ENCODE peak calls at places on chromosomes 13 and 19, in four cellular contexts. T, Y, G and J are unnamed samples.

GRCh38 chr13:49985129-49985528 is 11.7 kb upstream of the TRIM13 start:
- DNase-seq in G (no peak), Y (no peak), T (no peak), J (no peak)

GRCh38 chr13:75135325-75135825 is 346.6 kb downstream of the TBC1D4 start:
- DNase-seq in Y (no peak), T (no peak), G (no peak), J (no peak)

GRCh38 chr19:33375156-33375744 is 1.7 kb downstream of the CEBPG start:
- DNase-seq in Y (no peak), G (no peak), T (no peak), J (no peak)

GRCh38 chr13:33697936-33698335 is 120.0 kb upstream of the RFC3 start:
- DNase-seq in G (no peak), Y (no peak), T (no peak), J (no peak)

GRCh38 chr19:32631381-32631780 is 43.6 kb downstream of the ANKRD27 start:
- DNase-seq in T (no peak), G (no peak), Y (no peak), J (no peak)

GRCh38 chr19:40776966-40777794 is 867 bp upstream of the RAB4B start:
- DNase-seq in T (peak), G (peak), Y (peak), J (peak)

GRCh38 chr19:3653865-3654513 is 27.4 kb upstream of the CACTIN start:
- DNase-seq in Y (no peak), G (no peak), T (peak), J (no peak)

GRCh38 chr13:66530158-66530557 is 700.0 kb downstream of the PCDH9 start:
- DNase-seq in T (no peak), Y (no peak), G (no peak), J (no peak)

GRCh38 chr13:107585466-107585865 is 629.9 kb downstream of the LIG4 start:
- DNase-seq in T (no peak), Y (no peak), G (no peak), J (no peak)

GRCh38 chr13:99658266-99658991 is 157.2 kb downstream of the TM9SF2 start:
- DNase-seq in T (peak), Y (peak), G (no peak), J (peak)

GRCh38 chr19:16337809-16338469 is 13.3 kb downstream of the KLF2 start:
- DNase-seq in G (no peak), T (no peak), Y (no peak), J (no peak)

GRCh38 chr13:50030315-50030714 is 15.1 kb downstream of the KCNRG start:
- DNase-seq in G (no peak), Y (no peak), T (no peak), J (no peak)

GRCh38 chr19:48244289-48244688 is 11.4 kb downstream of the CARD8 start:
- DNase-seq in T (no peak), Y (no peak), G (no peak), J (no peak)

GRCh38 chr13:26019881-26020535 is 31.8 kb downstream of the SHISA2 start:
- DNase-seq in Y (no peak), G (no peak), T (peak), J (no peak)

GRCh38 chr13:19150712-19151228 is 30.9 kb downstream of the TUBA3C start:
- DNase-seq in T (no peak), G (no peak), Y (no peak), J (no peak)

GRCh38 chr13:72125561-72125960 is 258.6 kb upstream of the DACH1 start:
- DNase-seq in T (no peak), Y (no peak), G (no peak), J (no peak)

GRCh38 chr13:24505756-24506155 is 6.8 kb downstream of the PARP4 start:
- DNase-seq in Y (no peak), T (no peak), G (no peak), J (no peak)

GRCh38 chr13:68927387-68928026 is 1180.1 kb upstream of the ATXN8OS start:
- DNase-seq in G (no peak), T (no peak), Y (peak), J (no peak)

GRCh38 chr19:8536282-8536681 is 22.3 kb upstream of the ZNF414 start:
- DNase-seq in T (no peak), G (no peak), Y (no peak), J (no peak)

GRCh38 chr19:3119782-3120380 is 16.0 kb upstream of the GNA15 start:
- DNase-seq in Y (no peak), T (no peak), G (no peak), J (no peak)

GRCh38 chr13:25095862-25096453 is at the start of gene PABPC3:
- DNase-seq in G (no peak), T (no peak), Y (no peak), J (no peak)

GRCh38 chr19:39596911-39597310 is 5.4 kb upstream of the LGALS13 start:
- DNase-seq in G (no peak), Y (no peak), T (no peak), J (no peak)

GRCh38 chr13:110712849-110713641 is 455 bp upstream of the ING1 start:
- DNase-seq in T (peak), Y (peak), G (peak), J (peak)

GRCh38 chr13:88063741-88064140 is 392.6 kb downstream of the SLITRK5 start:
- DNase-seq in Y (no peak), T (no peak), G (no peak), J (no peak)

GRCh38 chr19:43776285-43776684 is 4.5 kb downstream of the KCNN4 start:
- DNase-seq in G (peak), T (no peak), Y (no peak), J (no peak)

GRCh38 chr19:12723383-12723642 is 419 bp downstream of the TNPO2 start:
- DNase-seq in Y (no peak), T (no peak), G (no peak), J (no peak)

GRCh38 chr19:28049875-28050274 is 1163.1 kb downstream of the UQCRFS1 start:
- DNase-seq in G (no peak), T (no peak), Y (no peak), J (no peak)

GRCh38 chr19:20078696-20079095 is 896 bp downstream of the ZNF90 start:
- DNase-seq in G (no peak), Y (peak), T (no peak), J (no peak)

GRCh38 chr19:47573076-47574026 is at the start of gene ZNF541:
- DNase-seq in T (no peak), Y (peak), G (peak), J (peak)

GRCh38 chr19:294819-295686 is 3.9 kb upstream of the PLPP2 start:
- DNase-seq in T (peak), Y (peak), G (peak), J (no peak)

GRCh38 chr19:50518091-50519005 is 4.6 kb upstream of the ASPDH start:
- DNase-seq in G (no peak), Y (no peak), T (peak), J (no peak)

GRCh38 chr19:21532904-21533303 is 27.5 kb downstream of the ZNF429 start:
- DNase-seq in Y (no peak), G (no peak), T (no peak), J (no peak)

GRCh38 chr19:33998302-33998701 is 174.0 kb upstream of the LSM14A start:
- DNase-seq in Y (no peak), T (no peak), G (no peak), J (no peak)

GRCh38 chr13:112032186-112032835 is 34.6 kb upstream of the SOX1 start:
- DNase-seq in T (no peak), G (no peak), Y (no peak), J (no peak)

GRCh38 chr19:36151144-36152051 is 849 bp downstream of the COX7A1 start:
- DNase-seq in Y (no peak), G (no peak), T (no peak), J (peak)

GRCh38 chr13:40205771-40206240 is 460.6 kb downstream of the FOXO1 start:
- DNase-seq in Y (no peak), T (no peak), G (no peak), J (no peak)

GRCh38 chr13:94700536-94700935 is 11.8 kb downstream of the SOX21 start:
- DNase-seq in Y (no peak), T (no peak), G (no peak), J (no peak)

GRCh38 chr13:40984670-40985366 is 34.3 kb downstream of the ELF1 start:
- DNase-seq in Y (no peak), T (no peak), G (no peak), J (no peak)

GRCh38 chr13:102846261-102847015 is 606 bp downstream of the ERCC5 start:
- DNase-seq in Y (peak), G (no peak), T (no peak), J (no peak)
- TF ChIP-seq POLR2AphosphoS5 in Y (peak), G (no peak), T (no peak), J (no peak)

GRCh38 chr19:5623397-5624153 is 692 bp downstream of the SAFB start:
- DNase-seq in G (no peak), Y (peak), T (no peak), J (peak)

GRCh38 chr19:5622465-5623396 is at the start of the genes SAFB and SAFB2:
- DNase-seq in G (peak), Y (peak), T (peak), J (peak)

GRCh38 chr19:5624741-5625140 is 1.9 kb downstream of the SAFB start:
- DNase-seq in T (no peak), Y (no peak), G (no peak), J (no peak)

GRCh38 chr19:5625641-5626040 is 2.8 kb downstream of the SAFB start:
- DNase-seq in G (no peak), T (no peak), Y (no peak), J (no peak)

DNA sequence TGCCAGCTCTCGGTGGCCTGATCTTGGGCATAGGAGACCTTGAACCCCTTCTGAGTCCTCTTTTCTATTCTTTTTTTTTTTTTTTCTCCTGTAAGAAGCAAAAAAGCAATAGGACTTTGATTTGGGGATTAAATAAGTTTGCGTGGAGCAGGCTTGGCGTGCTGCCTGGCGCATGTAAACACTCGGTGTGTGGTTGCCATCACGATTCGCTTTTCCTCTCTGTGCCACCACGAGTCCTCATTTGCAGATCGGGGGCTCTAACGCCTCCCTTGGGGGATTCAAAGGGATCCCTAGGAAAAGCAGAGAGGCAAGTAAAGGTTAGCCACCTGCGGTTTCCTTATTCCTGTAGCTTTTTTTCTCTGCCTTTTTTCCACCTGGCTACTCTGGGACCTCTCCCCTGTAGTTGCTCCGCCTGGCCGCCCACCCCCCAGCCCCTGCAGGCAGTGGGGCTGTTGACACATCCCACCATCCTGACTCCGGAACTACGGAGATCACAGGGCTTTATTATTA is 1.3 kb downstream of the SAFB start:
- DNase-seq in G (no peak), T (peak), Y (peak), J (peak)
- TF ChIP-seq POLR2AphosphoS5 in G (no peak), T (no peak), Y (no peak), J (no peak)

DNA sequence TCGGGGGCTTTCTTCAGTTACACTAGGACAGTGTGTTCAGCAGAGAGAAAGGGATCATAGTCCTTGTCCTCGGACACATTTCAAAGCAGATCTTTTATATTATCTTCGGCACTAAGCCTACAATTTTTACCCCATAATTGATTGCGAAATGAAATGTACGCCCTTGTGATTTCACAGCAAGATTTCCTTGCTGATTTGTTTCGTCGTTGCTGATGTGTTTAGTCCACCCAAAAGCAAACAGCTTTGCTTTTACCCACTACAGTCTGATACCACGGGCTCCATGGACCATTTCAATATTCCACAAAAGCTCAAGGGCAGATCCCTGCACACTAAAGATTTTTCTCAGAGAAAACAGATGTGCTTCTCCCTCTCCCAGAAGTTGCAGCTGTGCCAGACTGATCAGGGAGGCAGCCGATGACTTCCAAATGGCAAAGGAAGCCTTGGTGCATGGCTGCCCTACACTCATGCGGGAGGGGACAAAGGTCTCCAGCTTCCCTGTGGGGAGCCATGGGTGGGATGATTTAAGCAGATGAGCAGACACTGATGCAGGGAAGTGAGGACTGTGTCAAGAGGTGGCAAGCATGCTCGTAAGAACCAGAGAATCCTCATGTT is 81.2 kb downstream of the STK24 start:
- DNase-seq in G (no peak), Y (no peak), T (no peak), J (no peak)
- TF ChIP-seq POLR2AphosphoS5 in G (no peak), Y (peak), T (no peak), J (peak)

DNA sequence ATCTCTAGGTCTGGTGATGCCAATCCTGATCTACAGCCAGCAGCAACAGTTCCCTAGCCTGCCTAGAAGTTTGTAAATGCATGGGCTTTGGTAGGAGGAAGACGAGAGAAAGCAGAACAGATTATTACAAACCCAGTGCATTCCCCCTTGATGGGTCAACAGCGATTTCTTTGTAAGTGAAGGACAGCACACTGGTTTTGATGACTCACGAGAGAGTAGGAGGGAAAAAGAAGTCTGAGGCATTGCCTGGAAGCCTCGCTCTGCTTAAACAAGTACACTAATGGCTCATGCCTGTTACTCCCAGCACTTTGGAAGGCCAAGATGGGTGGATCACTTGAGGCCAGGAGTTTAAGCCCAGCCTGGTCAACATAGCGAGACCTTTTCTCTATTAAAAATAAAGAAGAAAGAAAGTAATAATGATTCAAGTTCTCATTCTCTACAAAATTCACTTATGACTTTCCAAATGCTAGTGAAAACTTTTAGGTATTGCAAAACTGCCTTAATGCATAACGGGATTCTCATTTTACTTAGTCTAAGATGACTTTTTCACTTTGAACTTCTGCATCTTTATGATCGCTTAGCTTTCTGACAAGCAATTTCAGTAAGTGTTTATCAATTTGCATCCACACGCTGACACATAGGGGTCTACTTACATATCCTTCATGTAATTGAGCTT is 47.7 kb upstream of the USPL1 start:
- DNase-seq in G (peak), T (peak), Y (peak), J (no peak)
- TF ChIP-seq POLR2AphosphoS5 in G (no peak), T (no peak), Y (no peak), J (no peak)

GRCh38 chr13:34942732-34943674 is 933 bp downstream of the NBEA start:
- DNase-seq in Y (peak), G (no peak), T (peak), J (no peak)
- TF ChIP-seq POLR2AphosphoS5 in Y (no peak), G (no peak), T (no peak), J (no peak)

GRCh38 chr13:35392768-35393167 is 83.7 kb downstream of the MAB21L1 start:
- DNase-seq in Y (no peak), T (no peak), G (no peak), J (no peak)
- TF ChIP-seq POLR2AphosphoS5 in Y (no peak), T (no peak), G (no peak), J (no peak)

GRCh38 chr19:10553087-10553667 is 9.5 kb downstream of the ATG4D start:
- DNase-seq in Y (no peak), G (no peak), T (no peak), J (no peak)

GRCh38 chr19:10551698-10552301 is 8.1 kb downstream of the ATG4D start:
- DNase-seq in G (no peak), T (no peak), Y (peak), J (no peak)

GRCh38 chr19:10550336-10550735 is 6.6 kb downstream of the ATG4D start:
- DNase-seq in Y (no peak), G (no peak), T (no peak), J (no peak)

GRCh38 chr19:10553943-10554381 is 10.3 kb downstream of the ATG4D start:
- DNase-seq in Y (peak), T (no peak), G (no peak), J (no peak)

DNA sequence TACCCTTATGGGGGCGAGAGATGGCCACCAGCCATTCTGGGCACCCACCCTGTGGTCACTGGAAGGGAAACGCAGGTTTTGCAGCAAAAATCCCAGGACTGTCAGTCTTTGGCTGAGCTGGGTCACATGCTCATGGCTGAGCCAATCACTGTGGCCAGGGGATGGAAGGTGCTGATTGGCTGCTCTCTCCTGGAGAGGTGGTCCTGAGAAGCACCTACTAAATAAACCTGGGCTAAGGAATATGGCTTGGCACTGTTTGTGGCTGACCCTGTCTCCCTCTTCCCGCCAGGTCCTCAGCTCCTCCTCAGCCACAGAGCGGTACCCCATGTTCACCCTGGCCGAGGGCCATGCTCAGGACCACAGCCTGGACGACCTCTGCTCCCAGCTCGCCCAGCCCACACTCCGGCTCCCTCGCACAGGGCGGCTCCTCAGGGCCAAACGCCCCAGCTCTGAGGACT is 8.9 kb downstream of the ATG4D start:
- DNase-seq in G (peak), Y (no peak), T (peak), J (no peak)
- TF ChIP-seq POLR2AphosphoS5 in G (peak), Y (peak), T (peak), J (no peak)